ENCODE peak calls at places on chromosomes 1 and 21, in ten cellular contexts. K is IMR-90, B is kidney, S is HCT116, I is fibroblast of lung, N is PC-3, F is mammary epithelial cell, A is MM.1S, Z is HepG2, L is K562. T is an unnamed sample.

GRCh38 chr1:153494976-153495535 is 34.6 kb upstream of the S100A7 start:
- DNase-seq in K (peak; percentile 52), B (peak; percentile 81), S (peak; percentile 56), I (peak; percentile 52), N (peak; percentile 88), F (no peak), A (peak; percentile 67), Z (peak; percentile 54), L (peak; percentile 82), T (peak; percentile 99)

GRCh38 chr1:116382321-116382720 is 9.3 kb downstream of the ATP1A1 start:
- DNase-seq in K (peak; percentile 11), B (no peak), S (no peak), I (peak; percentile 75), N (no peak), F (no peak), A (peak; percentile 39), Z (peak; percentile 22), L (no peak), T (no peak)

GRCh38 chr1:1004420-1004779 is 4.5 kb upstream of the HES4 start:
- DNase-seq in K (no peak), B (peak; percentile 59), S (no peak), I (no peak), N (no peak), F (no peak), A (no peak), Z (no peak), L (no peak), T (peak; percentile 59)

GRCh38 chr1:23742670-23743286 is 493 bp upstream of the ELOA start:
- DNase-seq in K (no peak), B (peak; percentile 82), S (no peak), I (peak; percentile 31), N (peak; percentile 13), F (peak; percentile 17), A (no peak), Z (no peak), L (no peak), T (peak; percentile 89)

GRCh38 chr1:9246841-9247785 is 12.5 kb downstream of the H6PD start:
- DNase-seq in K (no peak), B (no peak), S (no peak), I (no peak), N (no peak), F (no peak), A (no peak), Z (no peak), L (no peak), T (no peak)

GRCh38 chr1:83763281-83764095 is 235.4 kb downstream of the TTLL7 start:
- DNase-seq in K (no peak), B (no peak), S (no peak), I (no peak), N (no peak), F (no peak), A (no peak), Z (no peak), L (no peak), T (no peak)

GRCh38 chr1:53073899-53074311 is 11.9 kb downstream of the PODN start:
- DNase-seq in K (no peak), B (peak; percentile 71), S (no peak), I (no peak), N (no peak), F (no peak), A (no peak), Z (no peak), L (no peak), T (peak; percentile 35)

GRCh38 chr21:31520506-31521163 is 138.9 kb upstream of the SOD1 start:
- DNase-seq in K (peak; percentile 19), B (no peak), S (no peak), I (peak; percentile 79), N (no peak), F (no peak), A (no peak), Z (no peak), L (no peak), T (no peak)

GRCh38 chr1:38431669-38432376 is 385.2 kb upstream of the POU3F1 start:
- DNase-seq in K (no peak), B (no peak), S (no peak), I (no peak), N (no peak), F (no peak), A (no peak), Z (no peak), L (no peak), T (peak; percentile 74)

GRCh38 chr1:191615422-191615821 is 542.8 kb upstream of the RGS18 start:
- DNase-seq in K (no peak), B (no peak), S (no peak), I (no peak), N (peak; percentile 23), F (no peak), A (no peak), Z (no peak), L (no peak), T (no peak)

GRCh38 chr1:172997941-172998361 is 52.8 kb downstream of the TNFSF18 start:
- DNase-seq in K (peak; percentile 54), B (no peak), S (no peak), I (peak; percentile 75), N (peak; percentile 78), F (peak; percentile 24), A (no peak), Z (no peak), L (no peak), T (no peak)

GRCh38 chr21:36149788-36150187 is 6.8 kb upstream of the DOP1B start:
- DNase-seq in K (no peak), B (no peak), S (no peak), I (no peak), N (no peak), F (no peak), A (no peak), Z (no peak), L (no peak), T (no peak)

GRCh38 chr1:218498061-218498938 is 153.2 kb downstream of the TGFB2 start:
- DNase-seq in K (peak; percentile 75), B (no peak), S (no peak), I (peak; percentile 83), N (peak; percentile 88), F (peak; percentile 52), A (no peak), Z (no peak), L (no peak), T (no peak)

DNA sequence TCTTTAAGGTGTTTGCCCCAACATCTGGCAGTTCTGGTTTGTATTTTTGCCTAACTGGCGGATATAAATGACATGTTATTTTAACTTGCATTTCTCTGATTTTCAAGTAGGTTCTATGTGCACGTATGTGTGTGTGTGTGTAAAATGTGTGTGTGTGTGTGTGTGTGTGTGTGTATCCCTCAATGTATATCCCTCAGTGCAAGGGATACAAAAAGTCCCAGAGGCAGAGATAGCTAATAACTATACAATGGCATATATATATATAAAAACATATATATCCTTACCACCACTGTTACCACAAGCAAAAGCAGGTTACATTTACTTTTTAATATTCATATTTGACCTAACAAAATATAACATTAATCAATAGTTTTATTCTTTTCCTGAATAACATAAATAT is 95.0 kb upstream of the NR5A2 start:
- DNase-seq in K (no peak), B (no peak), S (no peak), I (no peak), N (peak; percentile 35), F (no peak), A (no peak), Z (no peak), L (no peak), T (no peak)
- H3K4me3 ChIP-seq in K (no peak overlapping the region), B (no peak overlapping the region), S (no peak overlapping the region), I (peak overlapping the region; percentile 27), N (peak overlapping the region; percentile 62), F (no peak overlapping the region), A (no peak overlapping the region), Z (peak overlapping the region; percentile 52), L (peak overlapping the region; percentile 31), T (no peak overlapping the region)

GRCh38 chr1:69305621-69306020 is 262.1 kb upstream of the LRRC7 start:
- DNase-seq in K (no peak), B (no peak), S (peak; percentile 18), I (no peak), N (peak; percentile 23), F (peak; percentile 8), A (no peak), Z (peak; percentile 2), L (peak; percentile 39), T (peak; percentile 85)
- TF ChIP-seq CTCF in K (no peak), B (no peak), S (peak; percentile 82), I (no peak), N (peak; percentile 46), F (peak; percentile 10), A (peak; percentile 12), Z (no peak), L (peak; percentile 62), T (peak; percentile 71)

GRCh38 chr1:171431994-171432393 is 53.3 kb upstream of the PRRC2C start:
- DNase-seq in K (no peak), B (no peak), S (no peak), I (no peak), N (no peak), F (no peak), A (no peak), Z (no peak), L (no peak), T (peak; percentile 63)
- H3K9ac ChIP-seq in K (no peak overlapping the region), B (no peak overlapping the region), S (no peak overlapping the region), I (no peak overlapping the region), N (no peak overlapping the region), F (no peak overlapping the region), A (no peak overlapping the region), Z (no peak overlapping the region), L (no peak overlapping the region), T (no peak overlapping the region)

GRCh38 chr1:151371744-151372410 is 628 bp downstream of the SELENBP1 start:
- DNase-seq in K (peak; percentile 35), B (peak; percentile 84), S (no peak), I (peak; percentile 38), N (peak; percentile 22), F (no peak), A (no peak), Z (no peak), L (no peak), T (no peak)
- H3K4me3 ChIP-seq in K (peak overlapping the region; percentile 50), B (peak overlapping the region; percentile 87), S (no peak overlapping the region), I (peak overlapping the region; percentile 71), N (peak overlapping the region; percentile 61), F (no peak overlapping the region), A (no peak overlapping the region), Z (peak overlapping the region; percentile 70), L (peak overlapping the region; percentile 49), T (peak overlapping the region; percentile 75)